ENCODE peak calls at places on chromosome X, in seven cellular contexts. S is left ventricle myocardium superior; L is activated CD4-positive, alpha-beta T cell treated with anti-CD3 and anti-CD28 coated beads for 48 hours; Z is GM19239; X is fibroblast of mammary gland; V is NCI-H524; K is HCT116. J is an unnamed sample.

GRCh38 chrX:84189125-84189524 is 1.1 kb upstream of the RPS6KA6 start:
- DNase-seq in V (no peak), L (no peak), X (no peak), S (no peak), Z (no peak), K (no peak), J (no peak)

GRCh38 chrX:3184176-3184930 is 143.1 kb downstream of the ARSF start:
- DNase-seq in L (no peak), K (no peak), X (peak), Z (no peak), S (no peak), V (no peak), J (peak)

GRCh38 chrX:72554448-72555140 is 18.0 kb downstream of the HDAC8 start:
- DNase-seq in V (peak), Z (no peak), L (peak), X (peak), K (peak), S (no peak), J (peak)

GRCh38 chrX:65127804-65128203 is 151.6 kb upstream of the ZC4H2 start:
- DNase-seq in Z (no peak), L (no peak), K (no peak), V (no peak), X (no peak), S (no peak), J (no peak)

GRCh38 chrX:77979870-77980269 is 10.4 kb upstream of the PGAM4 start:
- DNase-seq in S (no peak), Z (no peak), V (no peak), L (no peak), K (no peak), X (no peak), J (no peak)

GRCh38 chrX:38312436-38312835 is 14.9 kb downstream of the RPGR start:
- DNase-seq in X (peak), Z (no peak), L (no peak), V (no peak), K (peak), S (no peak), J (peak)

GRCh38 chrX:102341867-102342266 is 94.9 kb downstream of the NXF2 start:
- DNase-seq in K (no peak), L (no peak), X (no peak), Z (no peak), S (no peak), V (no peak), J (no peak)

GRCh38 chrX:24025741-24026402 is 1.1 kb downstream of the KLHL15 start:
- DNase-seq in X (peak), Z (no peak), K (peak), V (peak), L (no peak), S (no peak), J (peak)

GRCh38 chrX:25144043-25144940 is 128.5 kb upstream of the ARX start:
- DNase-seq in K (peak), Z (no peak), L (peak), S (peak), X (peak), V (peak), J (peak)

GRCh38 chrX:64330284-64330683 is 65.0 kb downstream of the MTMR8 start:
- DNase-seq in Z (no peak), X (no peak), S (no peak), K (no peak), V (no peak), L (no peak), J (no peak)

GRCh38 chrX:154401918-154402621 is 3.9 kb downstream of the RPL10 start:
- DNase-seq in K (no peak), X (no peak), L (no peak), S (no peak), Z (no peak), V (no peak), J (peak)